ENCODE peak calls at places on chromosome 14, in four cellular contexts. Y is body of pancreas; E is tibial nerve; F is CD8-positive, alpha-beta T cell. V is an unnamed sample. For H3K27me3, the result is how much of the 10 kb centered on the place peaks cover.

GRCh38 chr14:91714805-91715204 is 17.1 kb downstream of the CATSPERB start:
- DNase-seq in Y (no peak), E (no peak), F (peak), V (no peak)

GRCh38 chr14:81594012-81594411 is 60.4 kb upstream of the SEL1L start:
- DNase-seq in Y (peak), E (peak), F (no peak), V (no peak)

GRCh38 chr14:75702107-75702506 is 41.1 kb downstream of the TTLL5 start:
- DNase-seq in Y (no peak), E (no peak), F (no peak), V (no peak)

GRCh38 chr14:60616326-60617044 is 32.8 kb downstream of the SIX1 start:
- DNase-seq in Y (no peak), E (no peak), F (no peak), V (no peak)

GRCh38 chr14:103597623-103598372 is 31.2 kb upstream of the KLC1 start:
- DNase-seq in Y (no peak), E (no peak), F (no peak), V (no peak)

GRCh38 chr14:101521978-101522377 is 39.3 kb upstream of the DIO3 start:
- DNase-seq in Y (no peak), E (no peak), F (no peak), V (no peak)

GRCh38 chr14:46250113-46250703 is 401.4 kb downstream of the RPL10L start:
- DNase-seq in Y (no peak), E (no peak), F (no peak), V (no peak)

GRCh38 chr14:38442208-38442607 is 186.3 kb upstream of the CLEC14A start:
- DNase-seq in Y (no peak), E (no peak), F (no peak), V (no peak)

GRCh38 chr14:61145258-61145902 is 135.8 kb downstream of the TMEM30B start:
- DNase-seq in Y (no peak), E (no peak), F (no peak), V (no peak)

GRCh38 chr14:97888331-97888730 is 1091.1 kb downstream of the VRK1 start:
- DNase-seq in Y (no peak), E (no peak), F (no peak), V (no peak)

GRCh38 chr14:51041117-51041531 is 53.8 kb downstream of the TRIM9 start:
- DNase-seq in Y (no peak), E (no peak), F (no peak), V (no peak)

GRCh38 chr14:89418452-89418851 is 1.4 kb upstream of the FOXN3 start:
- DNase-seq in Y (no peak), E (no peak), F (peak), V (no peak)

GRCh38 chr14:60723218-60724079 is 702 bp downstream of the SIX4 start:
- DNase-seq in Y (peak), E (no peak), F (peak), V (peak)

GRCh38 chr14:49992901-49993335 is 100.0 kb downstream of the ARF6 start:
- DNase-seq in Y (no peak), E (no peak), F (no peak), V (no peak)

GRCh38 chr14:91867316-91867988 is at the start of gene TC2N:
- DNase-seq in Y (no peak), E (no peak), F (peak), V (no peak)

DNA sequence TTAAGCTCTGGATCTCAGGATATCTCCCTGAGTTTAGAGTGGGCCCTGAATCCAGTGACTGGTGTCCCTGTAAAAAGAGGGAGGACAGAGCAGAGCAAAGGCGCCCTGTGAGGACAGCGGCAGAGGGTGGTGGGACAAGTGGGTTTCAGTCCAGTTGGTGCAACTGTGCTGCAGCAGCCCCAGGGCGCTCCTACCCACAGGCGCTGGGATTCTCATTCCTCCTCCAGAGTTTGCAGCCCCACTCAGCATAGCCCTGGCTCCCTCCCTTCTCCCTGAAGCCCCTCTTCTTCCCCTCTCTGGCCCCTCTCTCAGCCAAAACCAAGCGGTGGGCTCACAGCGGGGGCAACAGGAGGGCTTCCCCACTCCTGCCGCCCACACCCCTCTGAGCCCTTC is 1.6 kb downstream of the TMEM179 start:
- DNase-seq in Y (no peak), E (no peak), F (no peak), V (no peak)
- H3K27me3 ChIP-seq in Y (under half), E (half or more), F (under half), V (under half)

GRCh38 chr14:65501328-65501727 is 88.8 kb downstream of the FUT8 start:
- DNase-seq in Y (no peak), E (no peak), F (no peak), V (no peak)

GRCh38 chr14:65502676-65503124 is 90.2 kb downstream of the FUT8 start:
- DNase-seq in Y (no peak), E (no peak), F (no peak), V (no peak)

GRCh38 chr14:65509842-65510241 is 97.3 kb downstream of the FUT8 start:
- DNase-seq in Y (no peak), E (no peak), F (no peak), V (no peak)

DNA sequence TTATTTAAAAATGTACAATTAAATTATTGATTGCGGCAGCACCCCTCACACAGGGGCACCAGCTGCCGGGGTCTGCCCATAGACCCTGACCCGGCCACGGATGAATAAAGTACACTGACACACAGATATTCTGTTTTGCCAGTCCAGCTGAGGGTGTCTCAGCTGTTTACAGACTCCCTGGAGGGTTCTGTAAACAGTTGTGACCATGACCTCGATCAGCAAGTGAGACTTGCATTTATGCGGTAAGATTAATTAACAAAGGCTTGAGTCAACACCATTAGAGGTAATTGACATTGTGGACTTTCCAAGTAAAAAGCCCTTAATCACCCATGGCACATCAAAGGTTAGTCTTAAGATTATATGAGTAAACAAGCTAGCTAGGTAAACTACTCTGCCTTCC is 94.3 kb downstream of the FUT8 start:
- DNase-seq in Y (no peak), E (no peak), F (no peak), V (no peak)
- H3K27me3 ChIP-seq in Y (under half), E (under half), F (under half), V (under half)

DNA sequence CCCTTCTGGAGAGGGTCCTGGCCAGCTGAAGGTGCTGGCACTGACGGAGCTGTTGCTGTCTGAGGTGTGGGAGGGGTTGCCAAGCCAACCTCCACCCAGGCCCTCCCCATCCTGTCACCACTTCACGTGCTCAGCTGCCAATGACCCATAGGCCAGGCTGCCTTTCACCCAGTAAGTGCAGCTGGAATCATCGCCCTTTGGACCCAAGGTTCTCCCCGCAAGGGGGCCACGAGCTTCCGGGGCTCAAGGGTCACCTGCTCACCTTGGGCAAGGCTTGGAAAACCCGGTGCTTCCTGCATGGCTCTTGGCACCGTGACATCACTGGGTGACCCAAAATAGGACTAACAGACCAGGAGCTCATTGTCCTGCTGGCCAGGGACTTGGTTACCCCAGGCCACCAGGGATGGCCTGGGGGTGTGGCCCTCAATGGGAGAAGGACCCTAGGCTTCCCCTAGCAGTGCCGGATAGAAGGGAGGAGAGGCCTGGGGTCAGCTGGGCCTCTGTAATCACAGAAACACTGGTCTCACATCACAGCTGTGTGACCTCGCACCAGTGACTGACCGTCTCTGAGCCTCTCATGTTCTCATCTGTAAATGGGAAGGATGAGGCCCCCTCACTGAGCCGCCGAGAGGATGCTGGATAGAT is 51.3 kb downstream of the CCDC85C start:
- DNase-seq in Y (peak), E (no peak), F (no peak), V (no peak)
- H3K27me3 ChIP-seq in Y (under half), E (under half), F (under half), V (under half)

GRCh38 chr14:32940066-32940651 is 1.5 kb downstream of the NPAS3 start:
- DNase-seq in Y (no peak), E (no peak), F (no peak), V (no peak)
- H3K27me3 ChIP-seq in Y (under half), E (under half), F (under half), V (under half)

GRCh38 chr14:25049127-25049558 is 804 bp downstream of the STXBP6 start:
- DNase-seq in Y (peak), E (no peak), F (no peak), V (peak)

GRCh38 chr14:25049559-25050493 is at the start of gene STXBP6:
- DNase-seq in Y (peak), E (peak), F (no peak), V (peak)

GRCh38 chr14:25048170-25049126 is 1.5 kb downstream of the STXBP6 start:
- DNase-seq in Y (peak), E (peak), F (no peak), V (no peak)

GRCh38 chr14:25052385-25052784 is 2.4 kb upstream of the STXBP6 start:
- DNase-seq in Y (no peak), E (no peak), F (no peak), V (no peak)

DNA sequence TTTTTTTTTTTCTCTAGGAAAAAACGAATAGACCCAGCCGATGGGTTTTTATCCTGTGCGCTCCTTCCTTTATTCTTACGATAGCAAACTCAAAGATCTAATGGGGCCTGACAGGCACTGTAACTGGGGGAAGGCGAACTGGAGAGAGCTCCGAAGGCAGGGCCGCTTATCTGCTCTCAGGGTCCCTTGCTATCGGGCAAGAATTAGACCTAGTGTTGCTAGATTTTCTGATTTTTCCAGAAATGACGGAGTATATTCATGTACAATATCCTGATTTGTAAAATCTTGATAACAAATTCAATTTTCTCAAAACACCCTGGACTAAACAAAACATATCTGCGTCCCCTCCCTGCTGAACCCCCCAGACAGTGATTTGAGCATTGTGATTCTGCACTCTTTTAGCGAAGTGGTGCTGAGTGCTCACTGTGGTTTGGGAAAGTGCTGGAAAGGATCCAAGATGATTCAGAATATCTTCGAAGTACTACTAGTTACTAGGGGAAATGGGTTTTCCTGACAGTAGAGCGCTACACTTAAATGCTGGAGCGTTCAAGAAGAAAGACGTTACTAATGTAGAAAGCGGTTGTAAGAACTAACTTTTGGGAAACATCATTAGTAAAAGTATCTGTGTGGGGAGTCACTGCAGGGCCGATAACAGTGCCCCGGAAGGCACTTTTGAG is 685 bp upstream of the STXBP6 start:
- DNase-seq in Y (peak), E (no peak), F (no peak), V (no peak)
- H3K27me3 ChIP-seq in Y (under half), E (under half), F (under half), V (under half)

GRCh38 chr14:105011312-105011990 is 9.4 kb downstream of the CDCA4 start:
- DNase-seq in Y (no peak), E (no peak), F (no peak), V (no peak)
- H3K27me3 ChIP-seq in Y (under half), E (under half), F (under half), V (under half)

DNA sequence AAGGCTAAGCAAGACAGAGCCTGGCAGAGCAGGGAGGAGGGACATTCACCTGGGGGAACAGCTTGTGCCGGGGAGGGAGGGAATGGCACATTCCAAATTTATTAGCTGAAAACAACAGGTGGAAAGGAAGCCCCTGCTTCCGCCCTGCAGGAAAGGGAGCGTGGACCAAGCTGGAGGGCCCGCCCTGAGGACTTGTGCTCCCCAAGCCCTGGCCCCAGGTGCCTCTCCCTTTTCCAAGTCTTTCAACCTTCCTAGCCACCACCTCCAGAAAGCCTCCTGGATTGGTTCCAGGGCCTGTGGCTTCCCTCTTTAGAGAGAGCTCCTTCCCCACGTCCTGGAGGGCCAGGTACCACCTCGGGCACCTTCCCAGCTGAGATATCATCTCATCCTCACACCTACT is 2.7 kb downstream of the DEGS2 start:
- DNase-seq in Y (no peak), E (no peak), F (no peak), V (no peak)
- H3K27me3 ChIP-seq in Y (under half), E (under half), F (under half), V (under half)

DNA sequence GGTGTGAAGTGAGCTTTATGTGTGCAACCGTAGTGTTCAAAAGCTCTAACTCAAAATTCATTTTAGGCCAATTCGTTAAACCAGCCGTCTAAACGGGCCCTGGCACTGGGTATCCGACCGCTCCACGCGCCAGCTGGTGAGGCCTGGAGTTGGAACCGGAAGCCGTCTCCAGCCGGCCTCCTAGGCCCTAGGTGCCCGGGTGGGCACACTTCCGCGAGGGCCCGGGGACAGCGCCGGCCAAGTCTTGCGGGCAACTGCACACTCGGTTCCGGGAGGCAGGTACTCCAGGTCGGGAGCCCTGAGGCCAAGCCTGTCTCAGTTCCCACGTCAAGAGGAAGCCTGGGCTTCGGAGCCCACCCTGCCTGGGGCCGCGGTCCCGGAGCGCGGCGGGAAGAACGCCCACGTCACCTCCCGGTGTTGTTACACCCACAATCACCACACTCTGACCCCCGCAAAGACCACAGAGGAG is 16.2 kb downstream of the OTX2 start:
- DNase-seq in Y (no peak), E (no peak), F (no peak), V (no peak)
- H3K27me3 ChIP-seq in Y (under half), E (half or more), F (under half), V (under half)

GRCh38 chr14:99736600-99737371 is 52.7 kb downstream of the CYP46A1 start:
- DNase-seq in Y (no peak), E (no peak), F (no peak), V (no peak)

GRCh38 chr14:99734406-99735051 is 50.4 kb downstream of the CYP46A1 start:
- DNase-seq in Y (peak), E (peak), F (no peak), V (peak)

GRCh38 chr14:99733551-99734405 is 49.7 kb downstream of the CYP46A1 start:
- DNase-seq in Y (peak), E (peak), F (no peak), V (peak)

GRCh38 chr14:99737451-99737951 is 53.4 kb downstream of the CYP46A1 start:
- DNase-seq in Y (peak), E (no peak), F (no peak), V (peak)

GRCh38 chr14:99735189-99736135 is 51.4 kb downstream of the CYP46A1 start:
- DNase-seq in Y (no peak), E (peak), F (no peak), V (no peak)
- H3K27me3 ChIP-seq in Y (under half), E (under half), F (under half), V (under half)

V was measured in upper lobe of left lung.